ENCODE peak calls at places on chromosomes 6 and 20, in six cellular contexts. C is NB4, V is mucosa of descending colon, D is spleen, B is choroid plexus epithelial cell, K is lower leg skin. T is an unnamed sample.

GRCh38 chr20:8385247-8385646 is 253.2 kb downstream of the PLCB1 start:
- DNase-seq in C (peak), V (peak), D (no peak), B (peak), K (no peak), T (peak)

GRCh38 chr6:167134448-167135328 is 11.8 kb downstream of the CCR6 start:
- DNase-seq in C (no peak), V (no peak), D (no peak), B (no peak), K (no peak), T (no peak)

GRCh38 chr6:155628315-155628714 is 172.7 kb upstream of the NOX3 start:
- DNase-seq in C (no peak), V (no peak), D (no peak), B (no peak), K (no peak), T (no peak)

GRCh38 chr6:90319979-90320667 is 23.5 kb upstream of the BACH2 start:
- DNase-seq in C (no peak), V (no peak), D (no peak), B (no peak), K (no peak), T (no peak)

GRCh38 chr20:58389324-58389967 is 417 bp downstream of the VAPB start:
- DNase-seq in C (no peak), V (peak), D (no peak), B (peak), K (no peak), T (peak)

GRCh38 chr20:38165089-38165965 is at the start of gene TGM2:
- DNase-seq in C (peak), V (peak), D (peak), B (peak), K (no peak), T (peak)

GRCh38 chr6:48087448-48087847 is 23.5 kb downstream of the PTCHD4 start:
- DNase-seq in C (peak), V (no peak), D (no peak), B (peak), K (no peak), T (peak)

GRCh38 chr20:53611449-53611894 is 17.8 kb upstream of the ZNF217 start:
- DNase-seq in C (peak), V (no peak), D (peak), B (peak), K (peak), T (peak)

GRCh38 chr20:42996141-42996540 is 193.6 kb downstream of the PTPRT start:
- DNase-seq in C (no peak), V (no peak), D (no peak), B (no peak), K (no peak), T (no peak)

GRCh38 chr20:37316116-37316774 is 26.8 kb downstream of the MANBAL start:
- DNase-seq in C (peak), V (no peak), D (peak), B (no peak), K (no peak), T (no peak)

GRCh38 chr20:32973077-32973717 is 31.0 kb downstream of the SUN5 start:
- DNase-seq in C (peak), V (no peak), D (no peak), B (no peak), K (no peak), T (no peak)

GRCh38 chr20:40676466-40676865 is 12.6 kb downstream of the MAFB start:
- DNase-seq in C (no peak), V (no peak), D (no peak), B (no peak), K (no peak), T (no peak)

GRCh38 chr6:21128601-21129000 is 464.9 kb upstream of the SOX4 start:
- DNase-seq in C (no peak), V (no peak), D (no peak), B (no peak), K (no peak), T (no peak)

GRCh38 chr6:89542081-89542855 is 96.3 kb downstream of the LYRM2 start:
- DNase-seq in C (no peak), V (no peak), D (no peak), B (no peak), K (no peak), T (no peak)

GRCh38 chr6:158629376-158630221 is 14.9 kb downstream of the DYNLT1 start:
- DNase-seq in C (no peak), V (no peak), D (no peak), B (no peak), K (no peak), T (no peak)

GRCh38 chr20:59043698-59044097 is 1.1 kb upstream of the PRELID3B start:
- DNase-seq in C (peak), V (no peak), D (no peak), B (no peak), K (no peak), T (no peak)

GRCh38 chr6:139149383-139149782 is 14.5 kb downstream of the HECA start:
- DNase-seq in C (no peak), V (no peak), D (no peak), B (peak), K (no peak), T (no peak)

GRCh38 chr6:55511124-55511820 is 67.7 kb downstream of the HMGCLL1 start:
- DNase-seq in C (no peak), V (no peak), D (no peak), B (no peak), K (no peak), T (no peak)
- H3K4me3 ChIP-seq in C (no peak), V (no peak), D (no peak), B (no peak), K (no peak), T (no peak)

GRCh38 chr6:63690210-63690609 is 54.6 kb downstream of the PHF3 start:
- DNase-seq in C (peak), V (no peak), D (no peak), B (peak), K (no peak), T (no peak)

GRCh38 chr6:63685453-63686379 is 50.1 kb downstream of the PHF3 start:
- DNase-seq in C (no peak), V (no peak), D (no peak), B (no peak), K (no peak), T (no peak)

GRCh38 chr6:63689421-63689820 is 53.8 kb downstream of the PHF3 start:
- DNase-seq in C (no peak), V (no peak), D (no peak), B (peak), K (no peak), T (no peak)
- TF ChIP-seq CTCF in C (no peak), V (no peak), D (no peak), B (peak), K (no peak), T (no peak)

DNA sequence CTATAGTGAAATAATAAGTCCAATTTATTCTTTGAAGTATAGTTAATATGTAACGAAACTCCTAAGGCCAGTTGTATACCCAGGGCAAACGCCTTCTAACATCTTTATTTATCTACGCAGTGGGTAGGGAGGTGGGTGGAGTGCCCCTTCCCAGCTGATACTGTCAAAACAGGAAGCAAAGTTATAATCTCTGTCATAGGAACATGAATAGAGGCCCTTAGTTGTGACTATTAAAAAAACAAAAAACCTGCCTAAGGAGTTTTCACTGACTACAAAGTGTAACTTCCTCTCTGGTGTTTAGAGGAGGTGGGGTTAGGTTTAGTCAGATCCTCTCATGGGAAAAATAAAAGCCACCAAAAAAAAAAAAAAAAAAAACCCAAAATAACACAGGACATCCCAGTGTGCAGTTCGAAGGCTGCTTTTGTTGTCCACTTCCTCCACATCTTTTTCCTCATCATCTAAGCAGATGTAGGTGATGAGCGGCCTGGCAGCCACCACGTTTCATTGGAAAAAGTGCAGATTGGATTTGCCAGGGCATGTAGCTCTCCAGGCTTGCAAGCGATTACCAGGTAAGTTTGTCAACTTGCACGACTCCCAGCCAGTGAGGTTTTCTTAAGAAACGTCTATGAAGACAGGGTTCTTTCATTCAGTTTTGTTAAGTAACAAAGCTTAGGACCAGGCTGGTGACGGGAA is 58.7 kb downstream of the UTRN start:
- DNase-seq in C (peak), V (peak), D (peak), B (no peak), K (no peak), T (no peak)
- H3K4me3 ChIP-seq in C (peak), V (no peak), D (peak), B (no peak), K (no peak), T (no peak)

GRCh38 chr20:49544535-49544934 is 23.4 kb downstream of the PTGIS start:
- DNase-seq in C (no peak), V (no peak), D (no peak), B (no peak), K (no peak), T (no peak)

GRCh38 chr20:49543858-49544437 is 24.0 kb downstream of the PTGIS start:
- DNase-seq in C (no peak), V (no peak), D (no peak), B (no peak), K (no peak), T (no peak)

GRCh38 chr20:49543071-49543857 is 24.7 kb downstream of the PTGIS start:
- DNase-seq in C (no peak), V (no peak), D (no peak), B (no peak), K (no peak), T (no peak)

GRCh38 chr20:49548371-49548947 is 19.5 kb downstream of the PTGIS start:
- DNase-seq in C (no peak), V (no peak), D (no peak), B (no peak), K (no peak), T (no peak)

GRCh38 chr20:49545572-49545971 is 22.4 kb downstream of the PTGIS start:
- DNase-seq in C (peak), V (no peak), D (no peak), B (no peak), K (no peak), T (no peak)
- TF ChIP-seq CTCF in C (peak), V (no peak), D (no peak), B (peak), K (no peak), T (no peak)

GRCh38 chr6:132919476-132919875 is 105.1 kb downstream of the RPS12 start:
- DNase-seq in C (no peak), V (peak), D (no peak), B (peak), K (peak), T (peak)

DNA sequence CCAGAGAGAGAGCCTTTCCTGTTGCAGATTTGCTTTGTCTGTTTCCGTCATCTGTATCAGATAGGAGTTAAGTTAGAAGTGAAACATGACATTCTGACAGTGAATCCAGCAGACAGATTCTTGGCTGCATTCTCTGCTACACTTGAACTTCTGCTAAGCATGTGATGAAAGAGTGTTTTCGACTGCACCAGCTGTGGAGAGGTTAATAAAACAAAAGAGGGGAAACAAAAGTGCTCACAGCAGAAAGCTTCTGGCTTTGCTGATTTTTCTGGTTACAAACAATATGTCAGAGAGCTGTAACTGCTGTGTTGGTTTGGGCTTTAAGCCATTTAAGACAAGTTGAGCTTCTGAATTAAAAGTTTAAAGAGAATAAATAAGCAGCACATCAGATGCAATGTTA is 104.7 kb downstream of the RPS12 start:
- DNase-seq in C (no peak), V (no peak), D (no peak), B (peak), K (no peak), T (peak)
- H3K4me3 ChIP-seq in C (no peak), V (no peak), D (no peak), B (peak), K (no peak), T (no peak)

T was measured in fibroblast of villous mesenchyme.